ENCODE peak calls at places on chromosomes 12 and 14, in six cellular contexts. One of them, this sample, is unnamed.

GRCh38 chr14:44966601-44967336 is 4.8 kb downstream of the TOGARAM1 start:
- DNase-seq in OCI-LY7: no peak
- DNase-seq in hepatocyte: no peak
- DNase-seq in K562: no peak
- DNase-seq in uterus: no peak
- DNase-seq in CD8-positive, alpha-beta T cell: no peak
- DNase-seq in this sample: no peak

GRCh38 chr12:58171914-58172313 is 230.5 kb downstream of the ATP23 start:
- DNase-seq in CD8-positive, alpha-beta T cell: no peak
- DNase-seq in K562: no peak
- DNase-seq in uterus: no peak
- DNase-seq in hepatocyte: no peak
- DNase-seq in OCI-LY7: no peak
- DNase-seq in this sample: no peak

GRCh38 chr14:31229009-31229408 is 21.4 kb upstream of the HECTD1 start:
- DNase-seq in CD8-positive, alpha-beta T cell: no peak
- DNase-seq in uterus: no peak
- DNase-seq in K562: no peak
- DNase-seq in OCI-LY7: no peak
- DNase-seq in hepatocyte: no peak
- DNase-seq in this sample: no peak

GRCh38 chr14:24132061-24132685 is 1.7 kb downstream of the FITM1 start:
- DNase-seq in hepatocyte: no peak
- DNase-seq in CD8-positive, alpha-beta T cell: no peak
- DNase-seq in uterus: no peak
- DNase-seq in OCI-LY7: no peak
- DNase-seq in K562: no peak
- DNase-seq in this sample: no peak

GRCh38 chr12:124538194-124539082 is 29.0 kb downstream of the NCOR2 start:
- DNase-seq in K562: no peak
- DNase-seq in hepatocyte: no peak
- DNase-seq in OCI-LY7: no peak
- DNase-seq in uterus: no peak
- DNase-seq in CD8-positive, alpha-beta T cell: no peak
- DNase-seq in this sample: no peak

GRCh38 chr12:70875628-70876027 is 44.9 kb downstream of the PTPRR start:
- DNase-seq in K562: no peak
- DNase-seq in CD8-positive, alpha-beta T cell: no peak
- DNase-seq in OCI-LY7: no peak
- DNase-seq in hepatocyte: no peak
- DNase-seq in uterus: no peak
- DNase-seq in this sample: no peak

GRCh38 chr14:98708555-98708954 is 563.4 kb downstream of the BCL11B start:
- DNase-seq in K562: no peak
- DNase-seq in hepatocyte: no peak
- DNase-seq in CD8-positive, alpha-beta T cell: no peak
- DNase-seq in uterus: no peak
- DNase-seq in OCI-LY7: no peak
- DNase-seq in this sample: no peak

GRCh38 chr14:52413729-52414453 is 99.8 kb downstream of the PTGER2 start:
- DNase-seq in K562: no peak
- DNase-seq in OCI-LY7: no peak
- DNase-seq in hepatocyte: no peak
- DNase-seq in CD8-positive, alpha-beta T cell: no peak
- DNase-seq in uterus: no peak
- DNase-seq in this sample: no peak

GRCh38 chr14:89767861-89768268 is 186.7 kb downstream of the EFCAB11 start:
- DNase-seq in hepatocyte: peak; percentile 34
- DNase-seq in CD8-positive, alpha-beta T cell: peak; percentile 52
- DNase-seq in uterus: no peak
- DNase-seq in K562: peak; percentile 13
- DNase-seq in OCI-LY7: peak; percentile 81
- DNase-seq in this sample: no peak

GRCh38 chr14:69827560-69827959 is 30.5 kb upstream of the SLC10A1 start:
- DNase-seq in CD8-positive, alpha-beta T cell: no peak
- DNase-seq in K562: no peak
- DNase-seq in uterus: no peak
- DNase-seq in OCI-LY7: no peak
- DNase-seq in hepatocyte: no peak
- DNase-seq in this sample: no peak

GRCh38 chr12:12835378-12836145 is 22.4 kb downstream of the DDX47 start:
- DNase-seq in uterus: no peak
- DNase-seq in OCI-LY7: no peak
- DNase-seq in CD8-positive, alpha-beta T cell: no peak
- DNase-seq in hepatocyte: peak; percentile 73
- DNase-seq in K562: no peak
- DNase-seq in this sample: no peak

DNA sequence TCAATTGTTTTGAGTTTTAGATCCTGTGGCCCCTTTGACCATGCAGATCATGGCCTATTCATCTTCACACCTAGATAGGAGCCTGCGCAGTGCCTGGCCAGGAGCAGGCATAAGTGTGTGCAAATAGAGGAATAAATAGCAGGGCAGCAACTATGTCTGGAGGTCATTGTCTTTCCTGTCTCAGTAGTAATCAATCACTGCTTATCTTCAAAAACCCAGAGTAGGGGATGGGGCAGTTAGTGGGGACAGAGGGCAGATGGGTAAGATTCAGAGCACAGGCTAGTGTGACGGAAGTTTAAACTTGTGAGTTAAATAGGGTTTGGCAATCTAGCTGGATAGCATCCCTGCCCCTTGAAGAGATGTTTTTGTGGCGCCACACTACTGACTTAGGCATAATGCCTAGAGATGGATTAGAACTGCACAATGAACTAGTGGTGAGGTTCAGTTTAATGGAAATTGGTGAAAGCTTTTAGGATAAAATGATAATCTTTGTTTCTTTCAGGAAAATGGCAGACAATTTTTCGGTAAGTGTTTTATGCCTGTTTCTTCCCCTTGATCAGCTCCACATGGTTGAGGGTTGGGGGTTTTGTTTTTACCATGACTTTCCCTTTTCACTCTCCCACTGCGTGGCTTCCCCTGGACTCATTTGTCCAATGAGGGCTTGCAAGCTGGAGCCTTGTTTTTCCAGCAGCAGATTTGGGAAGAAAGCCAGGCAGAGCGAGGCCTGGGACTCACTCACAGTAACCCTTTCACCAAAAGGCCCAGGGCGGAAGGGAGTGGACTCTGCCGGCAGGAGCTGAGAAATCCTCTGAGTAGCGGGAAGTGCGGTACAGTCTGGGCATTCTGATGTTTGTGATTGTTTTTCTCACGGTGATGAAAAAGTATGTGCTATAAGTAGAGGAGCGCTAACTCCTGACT is 8.1 kb downstream of the LGALS3 start:
- DNase-seq in OCI-LY7: no peak
- DNase-seq in CD8-positive, alpha-beta T cell: no peak
- DNase-seq in uterus: peak; percentile 80
- DNase-seq in hepatocyte: no peak
- DNase-seq in K562: no peak
- DNase-seq in this sample: peak; percentile 60
- TF ChIP-seq CTCF in OCI-LY7: no peak
- TF ChIP-seq CTCF in CD8-positive, alpha-beta T cell: no peak
- TF ChIP-seq CTCF in uterus: peak; percentile 23
- TF ChIP-seq CTCF in hepatocyte: no peak
- TF ChIP-seq CTCF in K562: no peak
- TF ChIP-seq CTCF in this sample: no peak

DNA sequence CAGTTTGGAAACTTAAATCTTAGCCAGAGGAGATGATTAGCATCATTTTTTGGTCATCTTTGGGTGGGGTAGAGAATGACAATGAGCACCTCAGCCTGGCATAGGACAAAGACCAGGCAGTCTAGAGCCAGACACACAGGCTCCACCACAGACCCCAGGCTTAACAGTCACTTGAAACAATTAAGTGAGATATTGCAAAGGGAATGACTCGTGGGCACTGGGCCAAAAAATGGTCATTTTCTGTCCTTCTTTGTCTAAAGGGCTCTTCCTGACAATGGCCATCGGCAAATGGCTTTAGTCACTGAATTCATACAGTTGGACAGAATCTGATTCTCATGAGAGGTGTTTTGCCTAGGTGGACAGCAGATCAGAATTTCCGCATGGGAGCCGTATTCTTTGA is 78.0 kb upstream of the DICER1 start:
- DNase-seq in uterus: no peak
- DNase-seq in CD8-positive, alpha-beta T cell: no peak
- DNase-seq in K562: no peak
- DNase-seq in OCI-LY7: no peak
- DNase-seq in hepatocyte: no peak
- DNase-seq in this sample: no peak
- H3K27ac ChIP-seq in uterus: no peak overlapping the region
- H3K27ac ChIP-seq in CD8-positive, alpha-beta T cell: no peak overlapping the region
- H3K27ac ChIP-seq in K562: no peak overlapping the region
- H3K27ac ChIP-seq in OCI-LY7: no peak overlapping the region
- H3K27ac ChIP-seq in hepatocyte: no peak overlapping the region
- H3K27ac ChIP-seq in this sample: no peak overlapping the region

DNA sequence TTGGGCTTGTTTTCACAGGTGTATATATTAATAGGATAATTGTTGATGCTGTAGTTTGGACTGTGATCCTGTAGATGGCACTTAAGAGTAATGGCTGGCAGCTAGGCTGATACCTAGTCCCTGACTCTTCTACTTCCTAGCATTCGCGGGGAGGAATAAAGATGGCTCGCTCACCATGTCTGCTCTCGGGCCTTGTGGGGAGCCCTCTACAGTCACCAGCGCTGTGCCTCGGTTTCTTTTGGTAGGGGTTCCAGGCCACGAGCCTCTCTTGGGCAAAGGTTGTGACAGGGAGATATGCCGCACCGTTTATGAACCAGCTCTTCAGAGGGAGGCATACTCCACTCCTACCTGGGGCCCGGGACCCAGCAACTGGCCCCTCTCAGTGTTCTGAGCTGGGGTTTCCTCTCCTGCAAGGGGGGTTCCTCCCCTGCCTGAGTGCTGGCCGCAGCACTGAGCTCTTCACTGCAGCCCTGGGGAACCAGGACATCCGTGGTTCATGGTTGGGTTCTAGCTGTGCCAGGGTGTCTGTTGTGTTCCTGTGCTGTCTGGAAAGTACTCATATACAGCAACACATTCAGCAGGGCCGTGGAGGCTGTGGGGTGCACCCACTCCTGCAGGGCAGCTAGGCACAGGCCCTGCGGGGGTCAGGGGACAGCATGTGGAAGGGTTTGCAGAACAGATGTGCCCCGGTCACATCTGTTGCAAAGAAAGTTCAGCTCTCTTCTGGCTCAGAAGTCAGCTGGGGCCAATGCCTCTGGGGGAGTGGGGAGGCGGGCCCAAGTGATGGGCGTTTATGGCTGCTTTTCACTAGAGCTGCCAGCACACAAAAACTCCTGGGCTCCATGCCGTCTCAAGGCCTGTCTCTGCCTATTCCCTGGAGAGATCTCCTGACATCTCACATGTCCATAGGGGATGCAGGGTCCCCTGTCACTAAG is 147.9 kb downstream of the PPFIA2 start:
- DNase-seq in OCI-LY7: peak; percentile 2
- DNase-seq in uterus: no peak
- DNase-seq in hepatocyte: peak; percentile 23
- DNase-seq in K562: peak; percentile 0
- DNase-seq in CD8-positive, alpha-beta T cell: no peak
- DNase-seq in this sample: no peak
- TF ChIP-seq CTCF in OCI-LY7: peak; percentile 65
- TF ChIP-seq CTCF in uterus: no peak
- TF ChIP-seq CTCF in hepatocyte: peak; percentile 22
- TF ChIP-seq CTCF in K562: no peak
- TF ChIP-seq CTCF in CD8-positive, alpha-beta T cell: no peak
- TF ChIP-seq CTCF in this sample: no peak

GRCh38 chr14:104932676-104933631 is 8.3 kb downstream of the PLD4 start:
- DNase-seq in K562: peak; percentile 85
- DNase-seq in OCI-LY7: peak; percentile 47
- DNase-seq in hepatocyte: peak; percentile 92
- DNase-seq in uterus: peak; percentile 93
- DNase-seq in CD8-positive, alpha-beta T cell: peak; percentile 80
- DNase-seq in this sample: peak; percentile 28
- H3K27ac ChIP-seq in K562: no peak overlapping the region
- H3K27ac ChIP-seq in OCI-LY7: no peak overlapping the region
- H3K27ac ChIP-seq in hepatocyte: no peak overlapping the region
- H3K27ac ChIP-seq in uterus: peak overlapping the region; percentile 53
- H3K27ac ChIP-seq in CD8-positive, alpha-beta T cell: no peak overlapping the region
- H3K27ac ChIP-seq in this sample: peak overlapping the region; percentile 45

DNA sequence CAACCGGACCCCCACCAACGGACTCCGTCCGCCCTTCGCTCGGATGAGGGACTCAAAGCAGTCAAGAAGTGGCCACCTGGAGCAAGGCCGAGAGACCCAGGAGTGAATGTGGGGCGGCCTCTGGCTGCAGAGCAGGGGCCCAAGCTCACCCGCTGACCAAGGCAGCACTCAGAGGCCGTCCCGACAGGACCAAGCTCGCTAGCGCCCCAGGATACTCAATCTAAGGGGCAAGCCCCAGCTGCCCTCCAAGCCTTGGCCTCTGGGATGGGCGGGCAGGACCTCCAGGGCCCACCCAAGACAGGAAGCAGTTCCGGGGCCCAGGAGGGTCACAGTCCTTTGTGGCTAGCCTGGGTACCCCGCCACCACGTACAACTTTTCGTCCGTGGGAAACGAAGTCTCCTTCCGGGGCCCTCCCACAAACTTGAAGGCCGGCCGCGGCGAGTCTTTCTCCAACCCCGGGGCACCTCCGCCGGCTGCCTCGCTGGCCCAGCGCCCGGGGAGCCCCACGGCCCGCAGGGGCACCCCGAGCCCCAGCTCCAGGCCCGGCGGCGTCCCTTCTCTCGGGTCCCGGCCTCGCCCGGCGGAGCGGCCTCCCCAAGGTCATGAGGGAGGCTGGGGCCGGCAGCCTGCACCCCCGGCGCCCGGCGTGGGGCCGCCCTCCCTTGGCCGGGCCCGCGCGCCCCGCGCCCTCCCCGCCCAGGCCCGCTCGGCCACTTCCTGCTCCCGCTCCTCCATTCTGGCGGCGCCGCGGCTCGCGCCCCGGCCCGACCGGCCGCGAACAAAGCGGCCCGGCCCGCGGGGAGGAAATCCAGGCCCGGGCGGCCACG is 694 bp downstream of the AKT1 start:
- DNase-seq in uterus: no peak
- DNase-seq in OCI-LY7: peak; percentile 58
- DNase-seq in CD8-positive, alpha-beta T cell: no peak
- DNase-seq in K562: peak; percentile 43
- DNase-seq in hepatocyte: peak; percentile 60
- DNase-seq in this sample: no peak
- TF ChIP-seq CTCF in uterus: no peak
- TF ChIP-seq CTCF in OCI-LY7: no peak
- TF ChIP-seq CTCF in CD8-positive, alpha-beta T cell: no peak
- TF ChIP-seq CTCF in K562: peak; percentile 16
- TF ChIP-seq CTCF in hepatocyte: no peak
- TF ChIP-seq CTCF in this sample: no peak